ENCODE peak calls at places on chromosomes 4 and X, in four cellular contexts. One of them, this sample, is unnamed.

GRCh38 chr4:66769436-66769835 is 775.9 kb downstream of the CENPC start:
- DNase-seq in amniotic epithelial cell: no peak
- DNase-seq in substantia nigra: no peak
- DNase-seq in AG08396: no peak
- DNase-seq in this sample: no peak

GRCh38 chr4:10461091-10461849 is 4.0 kb upstream of the ZNF518B start:
- DNase-seq in amniotic epithelial cell: peak; percentile 48
- DNase-seq in substantia nigra: peak; percentile 28
- DNase-seq in AG08396: peak; percentile 73
- DNase-seq in this sample: peak; percentile 69

GRCh38 chr4:151527699-151528098 is 118.7 kb downstream of the FHIP1A start:
- DNase-seq in amniotic epithelial cell: no peak
- DNase-seq in substantia nigra: no peak
- DNase-seq in AG08396: no peak
- DNase-seq in this sample: no peak

GRCh38 chr4:128653514-128654420 is 155.7 kb upstream of the JADE1 start:
- DNase-seq in amniotic epithelial cell: peak; percentile 89
- DNase-seq in substantia nigra: no peak
- DNase-seq in AG08396: peak; percentile 25
- DNase-seq in this sample: no peak

GRCh38 chrX:41692162-41692749 is 3.5 kb downstream of the GPR34 start:
- DNase-seq in amniotic epithelial cell: peak; percentile 10
- DNase-seq in substantia nigra: no peak
- DNase-seq in AG08396: no peak
- DNase-seq in this sample: no peak

GRCh38 chrX:1743105-1743504 is 128.2 kb downstream of the ASMT start:
- DNase-seq in amniotic epithelial cell: no peak
- DNase-seq in substantia nigra: no peak
- DNase-seq in AG08396: no peak
- DNase-seq in this sample: no peak

GRCh38 chrX:141314441-141314840 is 72.1 kb upstream of the SPANXC start:
- DNase-seq in amniotic epithelial cell: peak; percentile 40
- DNase-seq in substantia nigra: no peak
- DNase-seq in AG08396: no peak
- DNase-seq in this sample: no peak

GRCh38 chr4:142222127-142222526 is 585.7 kb downstream of the IL15 start:
- DNase-seq in amniotic epithelial cell: peak; percentile 42
- DNase-seq in substantia nigra: no peak
- DNase-seq in AG08396: no peak
- DNase-seq in this sample: no peak

GRCh38 chr4:3299538-3300197 is 6.8 kb downstream of the RGS12 start:
- DNase-seq in amniotic epithelial cell: no peak
- DNase-seq in substantia nigra: no peak
- DNase-seq in AG08396: no peak
- DNase-seq in this sample: no peak

GRCh38 chr4:22465996-22466395 is 49.9 kb downstream of the ADGRA3 start:
- DNase-seq in amniotic epithelial cell: no peak
- DNase-seq in substantia nigra: no peak
- DNase-seq in AG08396: no peak
- DNase-seq in this sample: no peak

GRCh38 chrX:15299945-15300851 is 15.2 kb downstream of the ASB11 start:
- DNase-seq in amniotic epithelial cell: peak; percentile 9
- DNase-seq in substantia nigra: no peak
- DNase-seq in AG08396: peak; percentile 25
- DNase-seq in this sample: peak; percentile 2

GRCh38 chr4:83083925-83084475 is 30.5 kb downstream of the PLAC8 start:
- DNase-seq in amniotic epithelial cell: no peak
- DNase-seq in substantia nigra: no peak
- DNase-seq in AG08396: no peak
- DNase-seq in this sample: no peak

GRCh38 chrX:45602151-45602550 is 401.5 kb upstream of the DIPK2B start:
- DNase-seq in amniotic epithelial cell: peak; percentile 46
- DNase-seq in substantia nigra: no peak
- DNase-seq in AG08396: no peak
- DNase-seq in this sample: no peak

GRCh38 chr4:75490155-75490554 is 24.0 kb downstream of the RCHY1 start:
- DNase-seq in amniotic epithelial cell: peak; percentile 63
- DNase-seq in substantia nigra: no peak
- DNase-seq in AG08396: no peak
- DNase-seq in this sample: no peak

GRCh38 chrX:70338290-70338689 is 48.4 kb downstream of the KIF4A start:
- DNase-seq in amniotic epithelial cell: no peak
- DNase-seq in substantia nigra: no peak
- DNase-seq in AG08396: no peak
- DNase-seq in this sample: no peak

GRCh38 chrX:77785400-77785745 is 643 bp downstream of the ATRX start:
- DNase-seq in amniotic epithelial cell: peak; percentile 21
- DNase-seq in substantia nigra: peak; percentile 44
- DNase-seq in AG08396: peak; percentile 27
- DNase-seq in this sample: peak; percentile 11

GRCh38 chrX:47483310-47484268 is 567 bp upstream of the ZNF41 start:
- DNase-seq in amniotic epithelial cell: peak; percentile 21
- DNase-seq in substantia nigra: peak; percentile 39
- DNase-seq in AG08396: no peak
- DNase-seq in this sample: peak; percentile 40

GRCh38 chr4:7423391-7423790 is 11.3 kb downstream of the PSAPL1 start:
- DNase-seq in amniotic epithelial cell: no peak
- DNase-seq in substantia nigra: no peak
- DNase-seq in AG08396: no peak
- DNase-seq in this sample: no peak

GRCh38 chr4:56768772-56769171 is 52.7 kb downstream of the SPINK2 start:
- DNase-seq in amniotic epithelial cell: peak; percentile 63
- DNase-seq in substantia nigra: no peak
- DNase-seq in AG08396: no peak
- DNase-seq in this sample: no peak

GRCh38 chr4:156968479-156968984 is 3.1 kb downstream of the PDGFC start:
- DNase-seq in amniotic epithelial cell: peak; percentile 81
- DNase-seq in substantia nigra: peak; percentile 27
- DNase-seq in AG08396: peak; percentile 62
- DNase-seq in this sample: peak; percentile 57

GRCh38 chr4:38075370-38076152 is 115.4 kb downstream of the PTTG2 start:
- DNase-seq in amniotic epithelial cell: peak; percentile 76
- DNase-seq in substantia nigra: no peak
- DNase-seq in AG08396: no peak
- DNase-seq in this sample: no peak

GRCh38 chr4:30903493-30903892 is 183.3 kb downstream of the PCDH7 start:
- DNase-seq in amniotic epithelial cell: peak; percentile 55
- DNase-seq in substantia nigra: no peak
- DNase-seq in AG08396: no peak
- DNase-seq in this sample: no peak

GRCh38 chrX:103063191-103063845 is 653 bp downstream of the BEX1 start:
- DNase-seq in amniotic epithelial cell: peak; percentile 21
- DNase-seq in substantia nigra: peak; percentile 71
- DNase-seq in AG08396: peak; percentile 34
- DNase-seq in this sample: peak; percentile 29

GRCh38 chrX:50718791-50719190 is 95.2 kb downstream of the SHROOM4 start:
- DNase-seq in amniotic epithelial cell: no peak
- DNase-seq in substantia nigra: no peak
- DNase-seq in AG08396: no peak
- DNase-seq in this sample: no peak

GRCh38 chr4:152591361-152591760 is 55.5 kb upstream of the FBXW7 start:
- DNase-seq in amniotic epithelial cell: peak; percentile 64
- DNase-seq in substantia nigra: peak; percentile 4
- DNase-seq in AG08396: peak; percentile 21
- DNase-seq in this sample: no peak

GRCh38 chr4:3759236-3759635 is 6.9 kb upstream of the ADRA2C start:
- DNase-seq in amniotic epithelial cell: no peak
- DNase-seq in substantia nigra: no peak
- DNase-seq in AG08396: no peak
- DNase-seq in this sample: no peak